ENCODE peak calls at places on chromosome 21, in five cellular contexts. R, M, N, F and U are unnamed samples.

GRCh38 chr21:14863745-14864210 is 201.0 kb downstream of the NRIP1 start:
- DNase-seq in R (no peak), M (no peak), N (no peak), F (no peak), U (no peak)

GRCh38 chr21:9837946-9838801 is 683.2 kb upstream of the TPTE start:
- DNase-seq in R (peak), M (no peak), N (no peak), F (peak), U (no peak)

GRCh38 chr21:45244799-45245340 is 42.8 kb downstream of the POFUT2 start:
- DNase-seq in R (no peak), M (no peak), N (no peak), F (no peak), U (no peak)

GRCh38 chr21:9772348-9772672 is 749.1 kb upstream of the TPTE start:
- DNase-seq in R (no peak), M (no peak), N (no peak), F (no peak), U (no peak)

GRCh38 chr21:34517491-34518245 is 5.7 kb upstream of the KCNE1 start:
- DNase-seq in R (peak), M (no peak), N (no peak), F (no peak), U (no peak)

GRCh38 chr21:36427502-36427901 is 42.3 kb downstream of the CHAF1B start:
- DNase-seq in R (no peak), M (no peak), N (no peak), F (no peak), U (no peak)

GRCh38 chr21:36551731-36552457 is 72.0 kb upstream of the CLDN14 start:
- DNase-seq in R (peak), M (no peak), N (no peak), F (peak), U (no peak)

GRCh38 chr21:41640756-41641509 is 125.9 kb downstream of the RIPK4 start:
- DNase-seq in R (peak), M (no peak), N (no peak), F (peak), U (no peak)

GRCh38 chr21:41967708-41968107 is 13.9 kb upstream of the C2CD2 start:
- DNase-seq in R (no peak), M (peak), N (no peak), F (no peak), U (no peak)

GRCh38 chr21:44035244-44035643 is 23.1 kb downstream of the TRAPPC10 start:
- DNase-seq in R (no peak), M (no peak), N (no peak), F (no peak), U (no peak)

GRCh38 chr21:43194303-43195130 is 25.7 kb downstream of the CRYAA start:
- DNase-seq in R (no peak), M (peak), N (no peak), F (no peak), U (no peak)

GRCh38 chr21:25836396-25836795 is 101.6 kb downstream of the GABPA start:
- DNase-seq in R (no peak), M (no peak), N (no peak), F (peak), U (no peak)

GRCh38 chr21:16855164-16855667 is 657.6 kb upstream of the CXADR start:
- DNase-seq in R (no peak), M (no peak), N (no peak), F (no peak), U (no peak)

GRCh38 chr21:36454706-36455105 is 25.2 kb downstream of the CLDN14 start:
- DNase-seq in R (no peak), M (no peak), N (peak), F (no peak), U (no peak)

GRCh38 chr21:41900401-41900800 is 21.3 kb upstream of the PRDM15 start:
- DNase-seq in R (no peak), M (no peak), N (no peak), F (no peak), U (no peak)

GRCh38 chr21:42796327-42797062 is 82.8 kb downstream of the WDR4 start:
- DNase-seq in R (no peak), M (no peak), N (no peak), F (no peak), U (no peak)

GRCh38 chr21:39601194-39601940 is 11.4 kb upstream of the B3GALT5 start:
- DNase-seq in R (no peak), M (no peak), N (no peak), F (peak), U (peak)

GRCh38 chr21:45130324-45130774 is 56.0 kb downstream of the ADARB1 start:
- DNase-seq in R (peak), M (no peak), N (peak), F (peak), U (no peak)

GRCh38 chr21:35923971-35924370 is 136.4 kb downstream of the SETD4 start:
- DNase-seq in R (no peak), M (no peak), N (no peak), F (peak), U (no peak)

GRCh38 chr21:17370263-17370662 is 142.6 kb upstream of the CXADR start:
- DNase-seq in R (no peak), M (peak), N (no peak), F (no peak), U (no peak)

GRCh38 chr21:39441502-39442475 is 3.8 kb downstream of the LCA5L start:
- DNase-seq in R (peak), M (no peak), N (peak), F (peak), U (peak)

GRCh38 chr21:32423846-32424535 is 11.5 kb downstream of the EVA1C start:
- DNase-seq in R (no peak), M (no peak), N (no peak), F (no peak), U (peak)

GRCh38 chr21:14675774-14676530 is 129.8 kb upstream of the SAMSN1 start:
- DNase-seq in R (no peak), M (no peak), N (no peak), F (no peak), U (peak)

GRCh38 chr21:31490471-31490870 is 146.4 kb upstream of the TIAM1 start:
- DNase-seq in R (peak), M (no peak), N (no peak), F (no peak), U (no peak)

GRCh38 chr21:45022736-45023135 is 51.6 kb upstream of the ADARB1 start:
- DNase-seq in R (no peak), M (no peak), N (no peak), F (no peak), U (no peak)

GRCh38 chr21:41891132-41891531 is 12.0 kb upstream of the PRDM15 start:
- DNase-seq in R (no peak), M (no peak), N (no peak), F (no peak), U (no peak)

GRCh38 chr21:17590443-17590842 is 22.3 kb downstream of the BTG3 start:
- DNase-seq in R (no peak), M (no peak), N (no peak), F (no peak), U (no peak)

GRCh38 chr21:16070207-16070651 is 340.4 kb downstream of the USP25 start:
- DNase-seq in R (peak), M (no peak), N (peak), F (no peak), U (peak)

GRCh38 chr21:33975548-33976081 is 60.0 kb upstream of the ATP5PO start:
- DNase-seq in R (peak), M (no peak), N (no peak), F (peak), U (peak)

GRCh38 chr21:34065015-34065414 is 8.4 kb upstream of the MRPS6 start:
- DNase-seq in R (no peak), M (no peak), N (no peak), F (no peak), U (no peak)